ENCODE peak calls at places on chromosomes 6 and 20, in four cellular contexts. J is SK-N-MC, Z is dorsolateral prefrontal cortex, U is cardiac muscle cell. A is an unnamed sample.

GRCh38 chr6:77445214-77445613 is 18.1 kb downstream of the HTR1B start:
- DNase-seq in J (no peak), Z (no peak), U (no peak), A (no peak)

GRCh38 chr6:7479801-7480266 is 61.6 kb upstream of the DSP start:
- DNase-seq in J (no peak), Z (no peak), U (peak), A (peak)

GRCh38 chr6:80376411-80376810 is 269.9 kb downstream of the BCKDHB start:
- DNase-seq in J (no peak), Z (no peak), U (no peak), A (no peak)

GRCh38 chr6:137230547-137230946 is 11.4 kb upstream of the IFNGR1 start:
- DNase-seq in J (no peak), Z (no peak), U (no peak), A (no peak)

GRCh38 chr6:84280030-84280429 is 52.6 kb upstream of the CEP162 start:
- DNase-seq in J (no peak), Z (no peak), U (no peak), A (no peak)

GRCh38 chr6:54846243-54846856 is at the start of gene FAM83B:
- DNase-seq in J (no peak), Z (no peak), U (peak), A (peak)

GRCh38 chr20:3092611-3093379 is 8.3 kb upstream of the AVP start:
- DNase-seq in J (no peak), Z (no peak), U (no peak), A (no peak)

GRCh38 chr6:40999498-41000070 is 39.4 kb downstream of the UNC5CL start:
- DNase-seq in J (no peak), Z (no peak), U (peak), A (peak)

GRCh38 chr6:146827216-146827928 is 228.6 kb downstream of the ADGB start:
- DNase-seq in J (no peak), Z (no peak), U (no peak), A (no peak)

GRCh38 chr20:44552568-44552949 is 29.8 kb upstream of the PKIG start:
- DNase-seq in J (no peak), Z (no peak), U (no peak), A (no peak)

GRCh38 chr6:10880366-10880765 is 1.5 kb downstream of the GCM2 start:
- DNase-seq in J (no peak), Z (no peak), U (no peak), A (no peak)

GRCh38 chr6:56843476-56844349 is 111.2 kb upstream of the BEND6 start:
- DNase-seq in J (no peak), Z (peak), U (peak), A (peak)

GRCh38 chr6:3309391-3310050 is 50.8 kb downstream of the PSMG4 start:
- DNase-seq in J (no peak), Z (peak), U (no peak), A (no peak)

GRCh38 chr20:36270744-36271638 is 34.7 kb downstream of the AAR2 start:
- DNase-seq in J (no peak), Z (no peak), U (no peak), A (no peak)

GRCh38 chr6:118377711-118378414 is 170.2 kb upstream of the PLN start:
- DNase-seq in J (no peak), Z (no peak), U (no peak), A (no peak)

GRCh38 chr6:147161253-147161973 is 42.8 kb upstream of the STXBP5 start:
- DNase-seq in J (no peak), Z (no peak), U (no peak), A (no peak)

GRCh38 chr6:162090734-162091133 is 636.8 kb downstream of the PRKN start:
- DNase-seq in J (no peak), Z (no peak), U (no peak), A (no peak)

GRCh38 chr6:43521836-43522235 is 4.9 kb downstream of the POLR1C start:
- DNase-seq in J (no peak), Z (no peak), U (no peak), A (no peak)

GRCh38 chr20:32158351-32158750 is 48.8 kb downstream of the TM9SF4 start:
- DNase-seq in J (no peak), Z (no peak), U (no peak), A (no peak)

GRCh38 chr20:12166053-12166717 is 248.5 kb downstream of the BTBD3 start:
- DNase-seq in J (no peak), Z (no peak), U (no peak), A (peak)

GRCh38 chr6:33668914-33669313 is 42.6 kb downstream of the UQCC2 start:
- DNase-seq in J (no peak), Z (no peak), U (no peak), A (no peak)

GRCh38 chr6:74657033-74657432 is 548.8 kb downstream of the COL12A1 start:
- DNase-seq in J (no peak), Z (no peak), U (no peak), A (peak)

GRCh38 chr6:31272431-31272830 is 539 bp upstream of the HLA-C start:
- DNase-seq in J (no peak), Z (no peak), U (peak), A (no peak)

GRCh38 chr20:46011631-46012482 is 3.1 kb downstream of the MMP9 start:
- DNase-seq in J (no peak), Z (no peak), U (no peak), A (peak)

GRCh38 chr6:109512271-109512817 is 29.3 kb upstream of the ZBTB24 start:
- DNase-seq in J (no peak), Z (no peak), U (no peak), A (no peak)
- H3K27ac ChIP-seq in J (no peak), Z (no peak), U (no peak), A (no peak)

GRCh38 chr6:156868385-156868784 is 91.2 kb downstream of the ARID1B start:
- DNase-seq in J (no peak), Z (no peak), U (no peak), A (no peak)
- H3K4me3 ChIP-seq in J (no peak), Z (no peak), U (no peak), A (no peak)

DNA sequence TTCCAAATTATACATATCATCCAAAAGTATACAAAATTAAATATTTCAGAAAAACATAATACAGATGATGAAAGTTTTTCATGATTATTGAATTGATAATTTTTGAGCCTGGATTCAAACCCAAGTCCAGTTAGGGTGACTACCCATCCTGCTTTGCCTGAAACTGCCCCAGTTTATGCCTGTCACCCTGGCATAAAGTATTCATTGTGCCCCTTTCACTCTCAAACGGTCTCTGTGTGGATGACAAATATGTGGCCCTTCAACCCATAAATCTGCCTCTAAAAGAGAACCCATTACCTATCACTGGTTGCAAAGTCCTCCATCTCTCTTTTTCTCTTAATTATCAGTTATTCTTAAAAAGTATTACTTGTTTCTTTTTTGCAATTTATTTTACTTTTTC is 553.7 kb upstream of the JARID2 start:
- DNase-seq in J (no peak), Z (no peak), U (no peak), A (no peak)
- H3K27ac ChIP-seq in J (peak), Z (no peak), U (no peak), A (no peak)

GRCh38 chr6:166587631-166588413 is 1.3 kb upstream of the RAMACL start:
- DNase-seq in J (no peak), Z (no peak), U (no peak), A (no peak)
- H3K4me3 ChIP-seq in J (no peak), Z (no peak), U (no peak), A (no peak)

GRCh38 chr6:26222587-26222986 is 135.4 kb downstream of the HFE start:
- DNase-seq in J (no peak), Z (no peak), U (no peak), A (no peak)
- H3K27ac ChIP-seq in J (no peak), Z (peak), U (peak), A (peak)

DNA sequence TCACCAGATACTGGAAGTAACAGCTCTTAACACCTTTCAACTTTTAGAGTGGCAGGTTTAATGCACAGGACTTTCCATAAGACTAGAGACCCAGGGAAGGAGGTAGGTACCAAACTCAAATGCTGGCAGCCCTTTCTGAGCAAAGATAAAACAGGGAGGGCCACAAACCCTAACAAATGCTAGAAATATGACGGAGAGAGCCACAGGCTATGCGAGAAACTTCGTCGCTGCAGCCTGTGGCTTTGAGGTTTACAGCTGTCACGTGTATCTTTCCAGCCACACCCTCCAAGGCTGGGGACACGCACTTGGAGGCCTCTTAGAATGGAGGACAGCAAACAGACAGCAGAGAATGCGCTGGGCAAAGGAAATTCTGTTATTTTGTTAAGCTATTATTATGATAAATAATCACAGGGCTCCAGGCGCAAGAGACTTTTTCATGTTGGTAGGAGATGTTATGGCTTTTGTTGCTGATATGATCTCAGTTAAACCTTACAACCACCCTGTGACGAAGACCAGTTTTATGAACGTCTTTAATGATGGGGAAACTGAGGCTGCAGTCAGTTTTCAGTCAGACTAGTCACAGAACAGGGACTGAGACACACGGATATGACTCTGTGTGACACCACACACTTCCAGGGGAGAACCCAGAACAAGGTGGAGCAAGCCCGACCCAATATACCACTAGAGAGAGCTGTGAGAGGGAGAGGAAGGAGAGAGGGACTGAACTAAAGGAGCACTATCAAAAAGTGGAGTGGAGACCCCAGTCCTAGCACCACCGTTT is 2.0 kb downstream of the TRAM2 start:
- DNase-seq in J (no peak), Z (no peak), U (no peak), A (no peak)
- H3K4me3 ChIP-seq in J (peak), Z (no peak), U (no peak), A (peak)

DNA sequence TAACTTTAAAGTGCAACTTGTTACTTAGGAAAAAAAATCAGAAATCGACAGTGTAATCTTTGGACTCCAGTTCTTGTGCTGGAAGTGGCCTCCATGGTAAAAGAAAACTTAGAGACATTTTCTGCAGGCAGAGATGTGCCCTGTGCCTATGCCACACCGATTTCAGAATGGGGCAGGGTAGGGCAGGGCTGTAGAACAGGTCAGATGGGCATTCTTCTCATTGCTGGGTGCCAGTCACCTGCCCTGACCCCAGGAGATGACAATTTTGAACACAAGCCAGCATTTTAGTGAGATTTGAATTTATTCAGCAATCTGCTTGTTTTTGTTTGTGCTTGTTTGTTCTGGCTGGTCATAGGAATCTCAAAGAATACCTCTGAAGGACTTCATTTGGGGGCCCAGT is 63.3 kb downstream of the SASH1 start:
- DNase-seq in J (no peak), Z (no peak), U (no peak), A (no peak)
- H3K27ac ChIP-seq in J (no peak), Z (peak), U (no peak), A (no peak)

GRCh38 chr6:23006656-23007055 is 437.3 kb downstream of the HDGFL1 start:
- DNase-seq in J (no peak), Z (no peak), U (no peak), A (no peak)

GRCh38 chr6:23002044-23002619 is 432.8 kb downstream of the HDGFL1 start:
- DNase-seq in J (no peak), Z (no peak), U (no peak), A (no peak)

DNA sequence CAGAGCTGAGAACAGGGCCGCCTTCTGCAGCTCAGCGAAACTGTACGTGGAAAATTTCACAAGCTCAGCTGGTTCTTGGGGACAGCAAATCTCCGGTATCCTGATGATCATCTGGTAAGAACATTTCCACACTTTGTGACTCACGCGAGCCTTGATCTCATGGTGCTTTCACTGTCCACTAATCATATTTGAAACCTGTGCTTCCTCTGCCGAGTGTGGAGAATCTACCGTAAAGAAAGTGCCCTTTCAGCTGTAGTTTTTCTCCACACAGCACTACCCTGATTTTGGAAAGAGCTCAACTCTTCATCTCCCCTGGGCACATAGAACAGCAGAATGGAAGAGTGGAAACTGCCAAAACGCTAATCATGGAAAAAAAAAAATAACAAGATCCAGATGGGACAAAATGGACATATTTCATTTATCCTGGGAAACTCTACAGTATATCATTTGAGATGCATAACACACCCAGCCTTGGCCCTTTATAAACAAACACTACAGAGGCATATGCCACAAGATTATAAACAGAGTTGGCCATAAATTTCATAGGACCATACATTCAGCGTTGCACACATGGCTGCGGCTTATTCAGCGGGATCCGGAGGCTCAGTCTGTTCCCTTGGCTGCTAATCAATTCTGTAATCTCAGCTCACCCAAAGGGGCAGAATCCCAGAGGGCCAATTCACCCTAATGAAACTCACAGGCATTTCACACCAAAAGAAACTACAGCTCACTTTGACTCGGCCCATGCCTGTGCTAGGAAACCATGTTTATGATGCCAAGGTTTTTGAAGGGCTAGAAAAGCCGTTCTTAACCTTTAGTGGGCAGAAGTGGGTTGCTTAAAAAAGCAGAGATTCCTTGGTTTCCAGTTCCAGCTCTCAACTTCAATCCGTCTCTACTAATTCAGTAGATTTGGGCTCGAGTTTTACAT is 434.6 kb downstream of the HDGFL1 start:
- DNase-seq in J (no peak), Z (no peak), U (no peak), A (peak)
- H3K4me3 ChIP-seq in J (peak), Z (no peak), U (no peak), A (no peak)